ENCODE peak calls at places on chromosomes 12 and 14, in seven cellular contexts. One of them, this sample, is unnamed.

GRCh38 chr14:35944847-35945246 is 118.7 kb downstream of the BRMS1L start:
- DNase-seq in SK-N-SH: peak
- DNase-seq in GM12878: no peak
- DNase-seq in HCT116: peak
- DNase-seq in K562: peak
- DNase-seq in HepG2: peak
- DNase-seq in H1: peak
- DNase-seq in this sample: peak

GRCh38 chr12:83389237-83389996 is 702.7 kb downstream of the TMTC2 start:
- DNase-seq in HepG2: no peak
- DNase-seq in H1: peak
- DNase-seq in K562: peak
- DNase-seq in SK-N-SH: no peak
- DNase-seq in HCT116: peak
- DNase-seq in GM12878: no peak
- DNase-seq in this sample: no peak

GRCh38 chr12:122412851-122413433 is 9.5 kb downstream of the CLIP1 start:
- DNase-seq in GM12878: no peak
- DNase-seq in H1: no peak
- DNase-seq in SK-N-SH: no peak
- DNase-seq in HepG2: no peak
- DNase-seq in K562: no peak
- DNase-seq in HCT116: no peak
- DNase-seq in this sample: no peak

GRCh38 chr14:99357856-99358390 is 85.9 kb upstream of the BCL11B start:
- DNase-seq in SK-N-SH: no peak
- DNase-seq in GM12878: no peak
- DNase-seq in K562: no peak
- DNase-seq in H1: no peak
- DNase-seq in HCT116: no peak
- DNase-seq in HepG2: no peak
- DNase-seq in this sample: no peak

GRCh38 chr12:89882051-89882450 is 173.4 kb upstream of the ATP2B1 start:
- DNase-seq in HepG2: no peak
- DNase-seq in K562: no peak
- DNase-seq in HCT116: no peak
- DNase-seq in SK-N-SH: no peak
- DNase-seq in GM12878: peak
- DNase-seq in H1: no peak
- DNase-seq in this sample: no peak

GRCh38 chr12:3042394-3042793 is 34.8 kb upstream of the TSPAN9 start:
- DNase-seq in HepG2: no peak
- DNase-seq in HCT116: no peak
- DNase-seq in K562: no peak
- DNase-seq in H1: no peak
- DNase-seq in GM12878: no peak
- DNase-seq in SK-N-SH: no peak
- DNase-seq in this sample: no peak

GRCh38 chr14:44701563-44702263 is 194.6 kb upstream of the FSCB start:
- DNase-seq in GM12878: no peak
- DNase-seq in HepG2: no peak
- DNase-seq in SK-N-SH: no peak
- DNase-seq in HCT116: no peak
- DNase-seq in K562: no peak
- DNase-seq in H1: no peak
- DNase-seq in this sample: peak

GRCh38 chr12:1779783-1780182 is 40.6 kb upstream of the LRTM2 start:
- DNase-seq in HCT116: no peak
- DNase-seq in SK-N-SH: no peak
- DNase-seq in K562: no peak
- DNase-seq in H1: no peak
- DNase-seq in GM12878: no peak
- DNase-seq in HepG2: no peak
- DNase-seq in this sample: no peak

GRCh38 chr12:82474798-82475184 is 116.5 kb downstream of the METTL25 start:
- DNase-seq in HepG2: no peak
- DNase-seq in SK-N-SH: no peak
- DNase-seq in GM12878: no peak
- DNase-seq in HCT116: no peak
- DNase-seq in K562: no peak
- DNase-seq in H1: no peak
- DNase-seq in this sample: no peak

GRCh38 chr12:6215120-6215807 is 15.1 kb downstream of the CD9 start:
- DNase-seq in SK-N-SH: no peak
- DNase-seq in K562: no peak
- DNase-seq in HCT116: no peak
- DNase-seq in HepG2: no peak
- DNase-seq in H1: peak
- DNase-seq in GM12878: no peak
- DNase-seq in this sample: no peak

GRCh38 chr14:100203962-100204834 is 34.7 kb upstream of the YY1 start:
- DNase-seq in HepG2: peak
- DNase-seq in H1: no peak
- DNase-seq in HCT116: no peak
- DNase-seq in SK-N-SH: no peak
- DNase-seq in K562: no peak
- DNase-seq in GM12878: no peak
- DNase-seq in this sample: no peak

GRCh38 chr12:92961949-92962348 is 32.9 kb upstream of the EEA1 start:
- DNase-seq in SK-N-SH: no peak
- DNase-seq in HepG2: no peak
- DNase-seq in K562: no peak
- DNase-seq in GM12878: no peak
- DNase-seq in H1: no peak
- DNase-seq in HCT116: no peak
- DNase-seq in this sample: no peak

GRCh38 chr12:62933871-62934798 is 815 bp downstream of the PPM1H start:
- DNase-seq in K562: peak
- DNase-seq in HepG2: no peak
- DNase-seq in H1: peak
- DNase-seq in HCT116: no peak
- DNase-seq in SK-N-SH: peak
- DNase-seq in GM12878: no peak
- DNase-seq in this sample: peak

GRCh38 chr14:55589171-55589570 is 9.2 kb downstream of the KTN1 start:
- DNase-seq in H1: no peak
- DNase-seq in K562: no peak
- DNase-seq in GM12878: no peak
- DNase-seq in SK-N-SH: no peak
- DNase-seq in HepG2: no peak
- DNase-seq in HCT116: no peak
- DNase-seq in this sample: no peak

GRCh38 chr12:77932216-77932615 is 101.5 kb downstream of the NAV3 start:
- DNase-seq in K562: no peak
- DNase-seq in HCT116: no peak
- DNase-seq in GM12878: no peak
- DNase-seq in HepG2: no peak
- DNase-seq in SK-N-SH: peak
- DNase-seq in H1: no peak
- DNase-seq in this sample: no peak

GRCh38 chr14:81222694-81223093 is 1.9 kb upstream of the GTF2A1 start:
- DNase-seq in K562: peak
- DNase-seq in H1: no peak
- DNase-seq in SK-N-SH: no peak
- DNase-seq in HepG2: peak
- DNase-seq in HCT116: no peak
- DNase-seq in GM12878: no peak
- DNase-seq in this sample: peak

GRCh38 chr14:103121846-103122577 is 1.2 kb upstream of the TNFAIP2 start:
- DNase-seq in SK-N-SH: peak
- DNase-seq in K562: peak
- DNase-seq in GM12878: no peak
- DNase-seq in H1: peak
- DNase-seq in HepG2: peak
- DNase-seq in HCT116: no peak
- DNase-seq in this sample: peak

GRCh38 chr12:123912415-123913385 is 59.9 kb downstream of the CCDC92 start:
- DNase-seq in SK-N-SH: peak
- DNase-seq in HepG2: peak
- DNase-seq in GM12878: no peak
- DNase-seq in H1: no peak
- DNase-seq in HCT116: no peak
- DNase-seq in K562: no peak
- DNase-seq in this sample: peak

GRCh38 chr12:60489071-60489470 is 893.2 kb downstream of the SLC16A7 start:
- DNase-seq in HepG2: no peak
- DNase-seq in GM12878: no peak
- DNase-seq in SK-N-SH: no peak
- DNase-seq in HCT116: no peak
- DNase-seq in H1: no peak
- DNase-seq in K562: no peak
- DNase-seq in this sample: no peak

GRCh38 chr14:90383731-90384542 is 12.9 kb upstream of the CALM1 start:
- DNase-seq in K562: peak
- DNase-seq in HepG2: peak
- DNase-seq in SK-N-SH: peak
- DNase-seq in GM12878: no peak
- DNase-seq in H1: peak
- DNase-seq in HCT116: no peak
- DNase-seq in this sample: no peak

GRCh38 chr12:113825705-113826104 is 140.4 kb downstream of the RBM19 start:
- DNase-seq in SK-N-SH: no peak
- DNase-seq in K562: no peak
- DNase-seq in H1: no peak
- DNase-seq in GM12878: no peak
- DNase-seq in HCT116: no peak
- DNase-seq in HepG2: no peak
- DNase-seq in this sample: peak

GRCh38 chr12:96441811-96442210 is 41.6 kb upstream of the CDK17 start:
- DNase-seq in HCT116: no peak
- DNase-seq in HepG2: no peak
- DNase-seq in GM12878: no peak
- DNase-seq in H1: no peak
- DNase-seq in K562: no peak
- DNase-seq in SK-N-SH: no peak
- DNase-seq in this sample: no peak

DNA sequence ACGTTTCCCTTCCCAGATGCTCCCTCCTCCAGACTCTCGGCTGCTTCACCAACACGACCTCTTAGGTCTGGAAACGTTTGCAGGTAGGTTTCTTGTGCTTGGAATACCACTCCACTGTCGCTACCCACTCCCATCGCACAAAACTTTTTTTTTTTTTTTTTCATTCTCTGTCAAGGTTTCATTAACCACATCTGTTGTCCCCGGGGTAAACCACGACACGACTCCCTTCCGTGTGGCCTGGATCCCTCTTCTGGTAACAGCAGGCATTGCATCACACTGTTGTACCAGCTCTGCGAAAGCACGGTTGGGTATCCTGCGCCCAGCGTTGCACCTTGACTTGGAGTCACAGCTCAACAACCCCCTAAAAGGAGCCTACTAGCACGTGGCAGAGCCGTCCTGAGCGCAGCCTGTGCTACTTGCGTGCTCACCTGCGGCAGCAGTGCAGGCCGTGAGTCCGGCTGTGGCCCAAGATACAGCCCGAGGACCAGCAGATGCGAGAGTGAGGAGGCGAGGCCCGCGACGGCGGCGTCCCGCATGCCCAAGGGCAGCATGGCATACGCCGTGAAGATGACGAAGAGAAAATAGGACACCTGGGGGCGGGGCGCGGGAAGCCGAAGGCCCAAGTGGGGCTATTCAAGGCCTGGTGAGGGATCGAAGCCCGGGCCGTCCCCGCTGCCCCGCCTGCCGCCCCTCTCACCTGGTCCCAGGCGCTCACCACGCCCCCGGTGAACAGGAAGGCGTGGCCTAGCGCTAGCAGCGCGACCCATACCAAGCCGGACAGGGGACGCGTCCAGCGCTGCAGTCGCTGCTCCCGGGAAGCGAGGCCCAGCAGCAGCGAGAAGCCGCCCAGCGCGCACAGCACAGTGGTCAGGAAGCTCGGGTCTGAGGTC is 2.5 kb downstream of the ADCY4 start:
- DNase-seq in H1: peak
- DNase-seq in HCT116: no peak
- DNase-seq in HepG2: peak
- DNase-seq in K562: peak
- DNase-seq in SK-N-SH: peak
- DNase-seq in GM12878: peak
- DNase-seq in this sample: peak
- TF ChIP-seq JUND in H1: no peak
- TF ChIP-seq JUND in HCT116: no peak
- TF ChIP-seq JUND in HepG2: peak
- TF ChIP-seq JUND in K562: no peak
- TF ChIP-seq JUND in SK-N-SH: no peak
- TF ChIP-seq JUND in GM12878: no peak
- TF ChIP-seq JUND in this sample: no peak

GRCh38 chr12:209246-209645 is 4.7 kb downstream of the SLC6A12 start:
- DNase-seq in HepG2: no peak
- DNase-seq in K562: no peak
- DNase-seq in GM12878: no peak
- DNase-seq in SK-N-SH: no peak
- DNase-seq in HCT116: no peak
- DNase-seq in H1: no peak
- DNase-seq in this sample: no peak

GRCh38 chr12:211639-212382 is 2.1 kb downstream of the SLC6A12 start:
- DNase-seq in SK-N-SH: no peak
- DNase-seq in K562: no peak
- DNase-seq in GM12878: no peak
- DNase-seq in HepG2: no peak
- DNase-seq in H1: no peak
- DNase-seq in HCT116: no peak
- DNase-seq in this sample: no peak

GRCh38 chr12:209851-210250 is 4.1 kb downstream of the SLC6A12 start:
- DNase-seq in SK-N-SH: no peak
- DNase-seq in HCT116: no peak
- DNase-seq in H1: no peak
- DNase-seq in GM12878: no peak
- DNase-seq in K562: no peak
- DNase-seq in HepG2: no peak
- DNase-seq in this sample: no peak

GRCh38 chr12:211142-211465 is 2.9 kb downstream of the SLC6A12 start:
- DNase-seq in HepG2: no peak
- DNase-seq in H1: no peak
- DNase-seq in K562: no peak
- DNase-seq in SK-N-SH: no peak
- DNase-seq in HCT116: no peak
- DNase-seq in GM12878: no peak
- DNase-seq in this sample: no peak

GRCh38 chr12:210277-211141 is 3.4 kb downstream of the SLC6A12 start:
- DNase-seq in K562: no peak
- DNase-seq in HCT116: no peak
- DNase-seq in HepG2: peak
- DNase-seq in GM12878: no peak
- DNase-seq in H1: no peak
- DNase-seq in SK-N-SH: no peak
- DNase-seq in this sample: no peak
- TF ChIP-seq JUND in K562: no peak
- TF ChIP-seq JUND in HCT116: no peak
- TF ChIP-seq JUND in HepG2: peak
- TF ChIP-seq JUND in GM12878: no peak
- TF ChIP-seq JUND in H1: no peak
- TF ChIP-seq JUND in SK-N-SH: no peak
- TF ChIP-seq JUND in this sample: no peak

GRCh38 chr14:95895720-95896119 is 19.1 kb downstream of the TUNAR start:
- DNase-seq in HCT116: peak
- DNase-seq in K562: peak
- DNase-seq in GM12878: no peak
- DNase-seq in H1: peak
- DNase-seq in SK-N-SH: peak
- DNase-seq in HepG2: peak
- DNase-seq in this sample: peak
- TF ChIP-seq JUND in HCT116: no peak
- TF ChIP-seq JUND in K562: no peak
- TF ChIP-seq JUND in GM12878: no peak
- TF ChIP-seq JUND in H1: no peak
- TF ChIP-seq JUND in SK-N-SH: no peak
- TF ChIP-seq JUND in HepG2: no peak
- TF ChIP-seq JUND in this sample: no peak

GRCh38 chr12:94818970-94819369 is 168.6 kb upstream of the TMCC3 start:
- DNase-seq in K562: no peak
- DNase-seq in H1: no peak
- DNase-seq in SK-N-SH: no peak
- DNase-seq in HCT116: no peak
- DNase-seq in HepG2: no peak
- DNase-seq in GM12878: no peak
- DNase-seq in this sample: no peak
- TF ChIP-seq JUND in K562: no peak
- TF ChIP-seq JUND in H1: no peak
- TF ChIP-seq JUND in SK-N-SH: no peak
- TF ChIP-seq JUND in HCT116: no peak
- TF ChIP-seq JUND in HepG2: no peak
- TF ChIP-seq JUND in GM12878: no peak
- TF ChIP-seq JUND in this sample: no peak